ENCODE peak calls at places on chromosomes 4 and X, in six cellular contexts. P is mucosa of gallbladder; F is stimulated activated CD8-positive, alpha-beta memory T cell treated with anti-CD3 and anti-CD28 coated beads, Interleukin-4, amount 100 ng/mL, for 48 hours; L is T-helper 2 cell; Z is NCI-H2171 treated with DMSO at 0.1 percent for 48 hours; S is tibial artery. N is an unnamed sample.

GRCh38 chr4:173420324-173420752 is 21.4 kb upstream of the SCRG1 start:
- DNase-seq in L (no peak), S (no peak), F (no peak), P (no peak), Z (peak), N (no peak)

GRCh38 chrX:119579414-119579813 is 5.1 kb downstream of the UBE2A start:
- DNase-seq in P (no peak), L (no peak), Z (no peak), F (no peak), S (no peak), N (no peak)

GRCh38 chr4:126344472-126344871 is 1029.7 kb downstream of the FAT4 start:
- DNase-seq in S (no peak), P (no peak), F (no peak), L (no peak), Z (no peak), N (no peak)

GRCh38 chr4:7755529-7755928 is 184.1 kb downstream of the AFAP1 start:
- DNase-seq in P (no peak), S (no peak), L (no peak), F (no peak), Z (no peak), N (no peak)

GRCh38 chr4:4420421-4420820 is 33.5 kb downstream of the NSG1 start:
- DNase-seq in Z (no peak), L (no peak), P (no peak), F (no peak), S (peak), N (no peak)

GRCh38 chr4:131974730-131975129 is 1174.4 kb upstream of the PCDH10 start:
- DNase-seq in F (no peak), P (no peak), L (no peak), Z (no peak), S (no peak), N (no peak)

GRCh38 chr4:138204507-138204906 is 37.6 kb downstream of the SLC7A11 start:
- DNase-seq in P (peak), F (no peak), L (no peak), Z (no peak), S (no peak), N (no peak)

GRCh38 chrX:20743054-20743453 is 476.3 kb upstream of the RPS6KA3 start:
- DNase-seq in L (no peak), F (no peak), Z (peak), S (no peak), P (no peak), N (no peak)

GRCh38 chr4:70945452-70946055 is 43.4 kb downstream of the MOB1B start:
- DNase-seq in F (no peak), L (no peak), P (no peak), Z (no peak), S (no peak), N (no peak)

GRCh38 chr4:139015948-139016451 is 419 bp downstream of the NOCT start:
- DNase-seq in L (peak), P (peak), Z (peak), S (peak), F (peak), N (no peak)

GRCh38 chr4:47122592-47123291 is 91.4 kb downstream of the GABRB1 start:
- DNase-seq in F (peak), L (peak), Z (peak), S (peak), P (peak), N (no peak)

GRCh38 chrX:138485767-138486166 is 225.8 kb downstream of the FGF13 start:
- DNase-seq in S (no peak), F (no peak), P (no peak), Z (no peak), L (no peak), N (no peak)

GRCh38 chr4:129323630-129324029 is 227.7 kb downstream of the C4orf33 start:
- DNase-seq in F (no peak), P (no peak), Z (peak), L (no peak), S (no peak), N (no peak)

GRCh38 chr4:20299515-20299914 is 47.8 kb downstream of the SLIT2 start:
- DNase-seq in L (no peak), S (no peak), P (no peak), Z (no peak), F (no peak), N (no peak)

GRCh38 chr4:187019896-187020295 is 296.2 kb upstream of the FAT1 start:
- DNase-seq in L (no peak), F (no peak), S (no peak), Z (no peak), P (no peak), N (no peak)

GRCh38 chr4:58261526-58261925 is 1151.3 kb upstream of the IGFBP7 start:
- DNase-seq in L (no peak), P (no peak), Z (no peak), F (no peak), S (no peak), N (no peak)

GRCh38 chrX:110432831-110433230 is 74.2 kb downstream of the RTL9 start:
- DNase-seq in Z (no peak), F (no peak), P (no peak), L (no peak), S (no peak), N (no peak)

GRCh38 chr4:41360214-41360910 is 103.6 kb downstream of the UCHL1 start:
- DNase-seq in L (no peak), S (peak), Z (peak), F (peak), P (peak), N (peak)

GRCh38 chr4:131551306-131551705 is 1597.8 kb upstream of the PCDH10 start:
- DNase-seq in S (no peak), Z (no peak), L (no peak), P (no peak), F (no peak), N (no peak)

GRCh38 chr4:183241771-183242170 is 78.3 kb downstream of the CLDN22 start:
- DNase-seq in P (no peak), S (no peak), F (no peak), L (no peak), Z (no peak), N (no peak)

GRCh38 chr4:147821555-147821954 is 89.7 kb downstream of the ARHGAP10 start:
- DNase-seq in L (no peak), P (no peak), S (no peak), F (no peak), Z (no peak), N (no peak)

GRCh38 chr4:179855471-179855870 is 2387.7 kb upstream of the TENM3 start:
- DNase-seq in Z (no peak), L (no peak), P (no peak), F (no peak), S (no peak), N (no peak)

GRCh38 chrX:14697453-14697852 is 168.1 kb downstream of the GLRA2 start:
- DNase-seq in Z (peak), L (no peak), P (no peak), S (peak), F (peak), N (no peak)

GRCh38 chr4:87370071-87370470 is 20.9 kb downstream of the HSD17B11 start:
- DNase-seq in F (no peak), Z (no peak), P (no peak), S (no peak), L (no peak), N (no peak)

GRCh38 chrX:13770013-13770412 is 35.5 kb downstream of the OFD1 start:
- DNase-seq in S (no peak), P (no peak), Z (no peak), F (no peak), L (no peak), N (no peak)

GRCh38 chr4:75289843-75290616 is 224.2 kb downstream of the RCHY1 start:
- DNase-seq in S (no peak), F (no peak), P (no peak), L (no peak), Z (peak), N (no peak)

GRCh38 chrX:43655151-43655676 is 885 bp upstream of the MAOA start:
- DNase-seq in F (peak), P (peak), S (peak), L (peak), Z (peak), N (no peak)

GRCh38 chr4:109673303-109673702 is 29.9 kb downstream of the CASP6 start:
- DNase-seq in P (no peak), S (no peak), L (no peak), Z (no peak), F (no peak), N (no peak)

GRCh38 chr4:102730968-102731533 is 29.7 kb downstream of the MANBA start:
- DNase-seq in Z (no peak), L (no peak), S (no peak), P (no peak), F (no peak), N (no peak)

GRCh38 chrX:39222361-39223113 is 421.3 kb downstream of the MID1IP1 start:
- DNase-seq in L (no peak), F (no peak), Z (no peak), S (no peak), P (no peak), N (no peak)

GRCh38 chr4:40662962-40663604 is 33.4 kb upstream of the RBM47 start:
- DNase-seq in P (no peak), F (peak), L (no peak), Z (no peak), S (no peak), N (no peak)